ENCODE peak calls at places on chromosome 21, in six cellular contexts. One of them, this sample, is unnamed.

GRCh38 chr21:25528511-25528910 is 78.8 kb downstream of the MRPL39 start:
- DNase-seq in neural crest cell: no peak
- DNase-seq in adrenal gland: no peak
- DNase-seq in uterus: no peak
- DNase-seq in progenitor cell of endocrine pancreas: no peak
- DNase-seq in fibroblast of villous mesenchyme: no peak
- DNase-seq in this sample: no peak

GRCh38 chr21:44919913-44920693 is 596 bp downstream of the ITGB2 start:
- DNase-seq in neural crest cell: no peak
- DNase-seq in adrenal gland: no peak
- DNase-seq in uterus: no peak
- DNase-seq in progenitor cell of endocrine pancreas: no peak
- DNase-seq in fibroblast of villous mesenchyme: no peak
- DNase-seq in this sample: no peak

GRCh38 chr21:35217504-35218060 is 168.5 kb upstream of the RUNX1 start:
- DNase-seq in neural crest cell: no peak
- DNase-seq in adrenal gland: no peak
- DNase-seq in uterus: no peak
- DNase-seq in progenitor cell of endocrine pancreas: no peak
- DNase-seq in fibroblast of villous mesenchyme: peak
- DNase-seq in this sample: peak

GRCh38 chr21:34003428-34003827 is 70.0 kb upstream of the MRPS6 start:
- DNase-seq in neural crest cell: no peak
- DNase-seq in adrenal gland: no peak
- DNase-seq in uterus: no peak
- DNase-seq in progenitor cell of endocrine pancreas: no peak
- DNase-seq in fibroblast of villous mesenchyme: no peak
- DNase-seq in this sample: no peak

GRCh38 chr21:19523731-19524130 is 1120.1 kb upstream of the TMPRSS15 start:
- DNase-seq in neural crest cell: no peak
- DNase-seq in adrenal gland: no peak
- DNase-seq in uterus: no peak
- DNase-seq in progenitor cell of endocrine pancreas: no peak
- DNase-seq in fibroblast of villous mesenchyme: no peak
- DNase-seq in this sample: no peak

GRCh38 chr21:21737186-21737585 is 739.0 kb downstream of the NCAM2 start:
- DNase-seq in neural crest cell: no peak
- DNase-seq in adrenal gland: no peak
- DNase-seq in uterus: no peak
- DNase-seq in progenitor cell of endocrine pancreas: no peak
- DNase-seq in fibroblast of villous mesenchyme: no peak
- DNase-seq in this sample: no peak

GRCh38 chr21:38898422-38899098 is 92.8 kb downstream of the ETS2 start:
- DNase-seq in neural crest cell: no peak
- DNase-seq in adrenal gland: no peak
- DNase-seq in uterus: no peak
- DNase-seq in progenitor cell of endocrine pancreas: no peak
- DNase-seq in fibroblast of villous mesenchyme: no peak
- DNase-seq in this sample: no peak

GRCh38 chr21:25862596-25862995 is 127.8 kb downstream of the GABPA start:
- DNase-seq in neural crest cell: no peak
- DNase-seq in adrenal gland: no peak
- DNase-seq in uterus: no peak
- DNase-seq in progenitor cell of endocrine pancreas: no peak
- DNase-seq in fibroblast of villous mesenchyme: peak
- DNase-seq in this sample: no peak

GRCh38 chr21:38448619-38449186 is 49.6 kb downstream of the ERG start:
- DNase-seq in neural crest cell: no peak
- DNase-seq in adrenal gland: no peak
- DNase-seq in uterus: no peak
- DNase-seq in progenitor cell of endocrine pancreas: no peak
- DNase-seq in fibroblast of villous mesenchyme: no peak
- DNase-seq in this sample: no peak

GRCh38 chr21:15430577-15430976 is 299.2 kb upstream of the USP25 start:
- DNase-seq in neural crest cell: no peak
- DNase-seq in adrenal gland: no peak
- DNase-seq in uterus: no peak
- DNase-seq in progenitor cell of endocrine pancreas: no peak
- DNase-seq in fibroblast of villous mesenchyme: peak
- DNase-seq in this sample: no peak

GRCh38 chr21:16992448-16992847 is 520.4 kb upstream of the CXADR start:
- DNase-seq in neural crest cell: no peak
- DNase-seq in adrenal gland: no peak
- DNase-seq in uterus: no peak
- DNase-seq in progenitor cell of endocrine pancreas: no peak
- DNase-seq in fibroblast of villous mesenchyme: no peak
- DNase-seq in this sample: no peak
- TF ChIP-seq CTCF in neural crest cell: no peak
- TF ChIP-seq CTCF in adrenal gland: no peak
- TF ChIP-seq CTCF in uterus: no peak
- TF ChIP-seq CTCF in progenitor cell of endocrine pancreas: no peak
- TF ChIP-seq CTCF in fibroblast of villous mesenchyme: no peak
- TF ChIP-seq CTCF in this sample: no peak

DNA sequence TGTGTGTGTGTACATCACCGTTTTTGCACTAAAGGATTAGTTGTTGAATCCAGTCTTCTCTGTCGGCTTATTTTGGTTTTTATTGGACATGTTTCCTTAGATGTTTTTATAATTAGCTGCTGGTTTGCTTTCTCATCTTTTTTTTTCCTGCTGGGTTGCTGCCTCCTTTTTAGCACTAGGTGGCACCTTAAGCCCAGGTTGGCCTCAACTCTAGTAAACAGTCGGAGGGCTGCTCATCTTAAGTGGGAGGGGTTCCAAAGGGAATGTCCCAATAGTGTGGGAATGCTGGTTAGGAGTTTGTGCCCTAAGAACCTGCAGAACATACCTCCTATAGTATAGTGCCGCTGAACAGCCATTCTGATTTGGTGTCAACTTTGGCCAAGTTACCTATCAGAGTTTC is 570.1 kb upstream of the CXADR start:
- DNase-seq in neural crest cell: no peak
- DNase-seq in adrenal gland: no peak
- DNase-seq in uterus: no peak
- DNase-seq in progenitor cell of endocrine pancreas: no peak
- DNase-seq in fibroblast of villous mesenchyme: peak
- DNase-seq in this sample: no peak
- TF ChIP-seq CTCF in neural crest cell: peak
- TF ChIP-seq CTCF in adrenal gland: peak
- TF ChIP-seq CTCF in uterus: no peak
- TF ChIP-seq CTCF in progenitor cell of endocrine pancreas: peak
- TF ChIP-seq CTCF in fibroblast of villous mesenchyme: peak
- TF ChIP-seq CTCF in this sample: no peak

DNA sequence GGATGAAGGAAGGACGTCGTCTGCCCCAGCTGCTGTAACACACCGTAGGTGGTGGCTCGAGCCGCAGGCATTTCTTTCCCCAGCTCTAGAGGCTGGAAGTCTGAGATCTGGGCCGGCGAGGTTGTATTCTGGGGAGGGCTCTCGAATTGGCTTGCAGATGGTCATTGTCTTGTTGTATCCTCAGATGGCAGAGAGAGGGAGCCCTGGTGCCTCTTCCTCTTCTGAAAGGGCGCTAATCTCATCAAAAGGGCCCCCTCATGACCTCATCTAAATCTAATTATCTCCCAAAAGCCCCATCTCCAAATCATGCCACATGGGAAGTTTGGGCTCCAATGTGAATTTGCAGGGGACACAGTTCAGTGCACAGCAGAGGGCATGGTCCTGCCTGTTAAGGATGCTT is 109.0 kb downstream of the SIK1 start:
- DNase-seq in neural crest cell: no peak
- DNase-seq in adrenal gland: no peak
- DNase-seq in uterus: no peak
- DNase-seq in progenitor cell of endocrine pancreas: no peak
- DNase-seq in fibroblast of villous mesenchyme: no peak
- DNase-seq in this sample: no peak
- TF ChIP-seq CTCF in neural crest cell: no peak
- TF ChIP-seq CTCF in adrenal gland: no peak
- TF ChIP-seq CTCF in uterus: no peak
- TF ChIP-seq CTCF in progenitor cell of endocrine pancreas: no peak
- TF ChIP-seq CTCF in fibroblast of villous mesenchyme: no peak
- TF ChIP-seq CTCF in this sample: no peak

GRCh38 chr21:31119199-31119598 is 80.9 kb upstream of the KRTAP19-8 start:
- DNase-seq in neural crest cell: no peak
- DNase-seq in adrenal gland: no peak
- DNase-seq in uterus: no peak
- DNase-seq in progenitor cell of endocrine pancreas: no peak
- DNase-seq in fibroblast of villous mesenchyme: no peak
- DNase-seq in this sample: no peak

GRCh38 chr21:31115249-31115648 is 77.0 kb upstream of the KRTAP19-8 start:
- DNase-seq in neural crest cell: no peak
- DNase-seq in adrenal gland: no peak
- DNase-seq in uterus: no peak
- DNase-seq in progenitor cell of endocrine pancreas: no peak
- DNase-seq in fibroblast of villous mesenchyme: no peak
- DNase-seq in this sample: no peak

GRCh38 chr21:31117046-31117916 is 79.0 kb upstream of the KRTAP19-8 start:
- DNase-seq in neural crest cell: no peak
- DNase-seq in adrenal gland: no peak
- DNase-seq in uterus: no peak
- DNase-seq in progenitor cell of endocrine pancreas: no peak
- DNase-seq in fibroblast of villous mesenchyme: peak
- DNase-seq in this sample: peak
- TF ChIP-seq CTCF in neural crest cell: no peak
- TF ChIP-seq CTCF in adrenal gland: no peak
- TF ChIP-seq CTCF in uterus: no peak
- TF ChIP-seq CTCF in progenitor cell of endocrine pancreas: no peak
- TF ChIP-seq CTCF in fibroblast of villous mesenchyme: no peak
- TF ChIP-seq CTCF in this sample: no peak

This sample was measured in AG04449.